ENCODE peak calls at places on chromosomes 5 and 9, in nine cellular contexts. One of them, this sample, is unnamed.

GRCh38 chr9:125446581-125447094 is 185.0 kb downstream of the GAPVD1 start:
- DNase-seq in CD4-positive, alpha-beta T cell: no peak
- DNase-seq in type B pancreatic cell: no peak
- DNase-seq in A549: no peak
- DNase-seq in astrocyte of the spinal cord: no peak
- DNase-seq in upper lobe of right lung: no peak
- DNase-seq in NB4: peak; percentile 92
- DNase-seq in CD8-positive, alpha-beta T cell: no peak
- DNase-seq in endothelial cell: no peak
- DNase-seq in this sample: no peak

GRCh38 chr9:14107495-14107894 is 206.4 kb downstream of the NFIB start:
- DNase-seq in endothelial cell: no peak
- DNase-seq in CD8-positive, alpha-beta T cell: no peak
- DNase-seq in type B pancreatic cell: no peak
- DNase-seq in upper lobe of right lung: no peak
- DNase-seq in CD4-positive, alpha-beta T cell: no peak
- DNase-seq in A549: no peak
- DNase-seq in astrocyte of the spinal cord: no peak
- DNase-seq in NB4: no peak
- DNase-seq in this sample: no peak

GRCh38 chr9:17793713-17794622 is 215.1 kb downstream of the SH3GL2 start:
- DNase-seq in CD8-positive, alpha-beta T cell: no peak
- DNase-seq in upper lobe of right lung: no peak
- DNase-seq in CD4-positive, alpha-beta T cell: no peak
- DNase-seq in type B pancreatic cell: no peak
- DNase-seq in NB4: peak; percentile 40
- DNase-seq in A549: peak; percentile 13
- DNase-seq in endothelial cell: no peak
- DNase-seq in astrocyte of the spinal cord: no peak
- DNase-seq in this sample: no peak

GRCh38 chr5:61298580-61298979 is 33.5 kb upstream of the ZSWIM6 start:
- DNase-seq in upper lobe of right lung: no peak
- DNase-seq in endothelial cell: no peak
- DNase-seq in NB4: no peak
- DNase-seq in astrocyte of the spinal cord: peak; percentile 71
- DNase-seq in type B pancreatic cell: no peak
- DNase-seq in CD4-positive, alpha-beta T cell: no peak
- DNase-seq in A549: no peak
- DNase-seq in CD8-positive, alpha-beta T cell: no peak
- DNase-seq in this sample: no peak

GRCh38 chr9:126440938-126441337 is 114.3 kb downstream of the MVB12B start:
- DNase-seq in A549: no peak
- DNase-seq in astrocyte of the spinal cord: peak; percentile 59
- DNase-seq in endothelial cell: no peak
- DNase-seq in CD8-positive, alpha-beta T cell: no peak
- DNase-seq in type B pancreatic cell: no peak
- DNase-seq in CD4-positive, alpha-beta T cell: no peak
- DNase-seq in NB4: no peak
- DNase-seq in upper lobe of right lung: no peak
- DNase-seq in this sample: no peak

GRCh38 chr9:116149844-116150243 is 3.7 kb upstream of the PAPPA start:
- DNase-seq in A549: no peak
- DNase-seq in upper lobe of right lung: no peak
- DNase-seq in type B pancreatic cell: no peak
- DNase-seq in astrocyte of the spinal cord: no peak
- DNase-seq in CD4-positive, alpha-beta T cell: no peak
- DNase-seq in NB4: peak; percentile 25
- DNase-seq in CD8-positive, alpha-beta T cell: no peak
- DNase-seq in endothelial cell: peak; percentile 60
- DNase-seq in this sample: no peak

GRCh38 chr5:173672891-173673290 is 56.4 kb upstream of the BOD1 start:
- DNase-seq in upper lobe of right lung: no peak
- DNase-seq in NB4: no peak
- DNase-seq in A549: no peak
- DNase-seq in CD8-positive, alpha-beta T cell: no peak
- DNase-seq in endothelial cell: no peak
- DNase-seq in type B pancreatic cell: no peak
- DNase-seq in astrocyte of the spinal cord: no peak
- DNase-seq in CD4-positive, alpha-beta T cell: no peak
- DNase-seq in this sample: no peak

GRCh38 chr5:150636391-150637244 is 3.8 kb upstream of the SYNPO start:
- DNase-seq in CD4-positive, alpha-beta T cell: no peak
- DNase-seq in NB4: no peak
- DNase-seq in A549: no peak
- DNase-seq in astrocyte of the spinal cord: peak; percentile 79
- DNase-seq in type B pancreatic cell: no peak
- DNase-seq in upper lobe of right lung: peak; percentile 62
- DNase-seq in endothelial cell: no peak
- DNase-seq in CD8-positive, alpha-beta T cell: no peak
- DNase-seq in this sample: no peak

GRCh38 chr9:13369426-13369825 is 89.9 kb upstream of the MPDZ start:
- DNase-seq in NB4: no peak
- DNase-seq in upper lobe of right lung: no peak
- DNase-seq in type B pancreatic cell: no peak
- DNase-seq in CD4-positive, alpha-beta T cell: no peak
- DNase-seq in endothelial cell: no peak
- DNase-seq in CD8-positive, alpha-beta T cell: no peak
- DNase-seq in astrocyte of the spinal cord: no peak
- DNase-seq in A549: no peak
- DNase-seq in this sample: no peak

GRCh38 chr9:2676466-2676865 is 40.8 kb upstream of the KCNV2 start:
- DNase-seq in CD4-positive, alpha-beta T cell: no peak
- DNase-seq in upper lobe of right lung: no peak
- DNase-seq in endothelial cell: no peak
- DNase-seq in NB4: no peak
- DNase-seq in type B pancreatic cell: no peak
- DNase-seq in CD8-positive, alpha-beta T cell: no peak
- DNase-seq in A549: no peak
- DNase-seq in astrocyte of the spinal cord: no peak
- DNase-seq in this sample: no peak

GRCh38 chr5:151063136-151063544 is 17.7 kb downstream of the TNIP1 start:
- DNase-seq in astrocyte of the spinal cord: peak; percentile 85
- DNase-seq in A549: peak; percentile 82
- DNase-seq in NB4: peak; percentile 78
- DNase-seq in type B pancreatic cell: no peak
- DNase-seq in CD8-positive, alpha-beta T cell: no peak
- DNase-seq in upper lobe of right lung: no peak
- DNase-seq in CD4-positive, alpha-beta T cell: no peak
- DNase-seq in endothelial cell: no peak
- DNase-seq in this sample: no peak

GRCh38 chr5:149503006-149503405 is 48.2 kb downstream of the CSNK1A1 start:
- DNase-seq in NB4: no peak
- DNase-seq in CD4-positive, alpha-beta T cell: no peak
- DNase-seq in type B pancreatic cell: no peak
- DNase-seq in endothelial cell: no peak
- DNase-seq in A549: no peak
- DNase-seq in CD8-positive, alpha-beta T cell: no peak
- DNase-seq in astrocyte of the spinal cord: no peak
- DNase-seq in upper lobe of right lung: no peak
- DNase-seq in this sample: no peak

GRCh38 chr9:108150736-108151135 is 661.2 kb upstream of the KLF4 start:
- DNase-seq in CD4-positive, alpha-beta T cell: no peak
- DNase-seq in type B pancreatic cell: no peak
- DNase-seq in CD8-positive, alpha-beta T cell: no peak
- DNase-seq in NB4: no peak
- DNase-seq in endothelial cell: no peak
- DNase-seq in upper lobe of right lung: no peak
- DNase-seq in A549: no peak
- DNase-seq in astrocyte of the spinal cord: no peak
- DNase-seq in this sample: no peak

GRCh38 chr5:140035881-140036280 is 7.2 kb downstream of the NRG2 start:
- DNase-seq in upper lobe of right lung: no peak
- DNase-seq in CD8-positive, alpha-beta T cell: no peak
- DNase-seq in endothelial cell: no peak
- DNase-seq in A549: no peak
- DNase-seq in type B pancreatic cell: no peak
- DNase-seq in astrocyte of the spinal cord: no peak
- DNase-seq in CD4-positive, alpha-beta T cell: no peak
- DNase-seq in NB4: no peak
- DNase-seq in this sample: no peak

GRCh38 chr5:17258429-17258828 is 41.0 kb downstream of the BASP1 start:
- DNase-seq in upper lobe of right lung: no peak
- DNase-seq in endothelial cell: no peak
- DNase-seq in CD4-positive, alpha-beta T cell: no peak
- DNase-seq in astrocyte of the spinal cord: peak; percentile 49
- DNase-seq in type B pancreatic cell: no peak
- DNase-seq in CD8-positive, alpha-beta T cell: no peak
- DNase-seq in NB4: no peak
- DNase-seq in A549: no peak
- DNase-seq in this sample: no peak

GRCh38 chr9:83509372-83509771 is 28.8 kb downstream of the FRMD3 start:
- DNase-seq in astrocyte of the spinal cord: peak; percentile 46
- DNase-seq in type B pancreatic cell: no peak
- DNase-seq in endothelial cell: no peak
- DNase-seq in upper lobe of right lung: no peak
- DNase-seq in CD4-positive, alpha-beta T cell: no peak
- DNase-seq in A549: no peak
- DNase-seq in NB4: no peak
- DNase-seq in CD8-positive, alpha-beta T cell: no peak
- DNase-seq in this sample: no peak

GRCh38 chr9:76901801-76902200 is 4.1 kb downstream of the PRUNE2 start:
- DNase-seq in type B pancreatic cell: no peak
- DNase-seq in astrocyte of the spinal cord: no peak
- DNase-seq in NB4: no peak
- DNase-seq in A549: no peak
- DNase-seq in upper lobe of right lung: no peak
- DNase-seq in endothelial cell: no peak
- DNase-seq in CD8-positive, alpha-beta T cell: no peak
- DNase-seq in CD4-positive, alpha-beta T cell: no peak
- DNase-seq in this sample: no peak

GRCh38 chr9:129312731-129313130 is 134.7 kb upstream of the IER5L start:
- DNase-seq in upper lobe of right lung: peak; percentile 44
- DNase-seq in astrocyte of the spinal cord: no peak
- DNase-seq in CD4-positive, alpha-beta T cell: no peak
- DNase-seq in CD8-positive, alpha-beta T cell: no peak
- DNase-seq in endothelial cell: no peak
- DNase-seq in type B pancreatic cell: peak; percentile 55
- DNase-seq in NB4: no peak
- DNase-seq in A549: no peak
- DNase-seq in this sample: no peak

GRCh38 chr5:39560730-39561129 is 135.9 kb upstream of the DAB2 start:
- DNase-seq in upper lobe of right lung: no peak
- DNase-seq in NB4: no peak
- DNase-seq in A549: no peak
- DNase-seq in endothelial cell: no peak
- DNase-seq in CD4-positive, alpha-beta T cell: no peak
- DNase-seq in CD8-positive, alpha-beta T cell: no peak
- DNase-seq in astrocyte of the spinal cord: no peak
- DNase-seq in type B pancreatic cell: no peak
- DNase-seq in this sample: no peak

GRCh38 chr9:14870086-14870485 is 40.1 kb downstream of the FREM1 start:
- DNase-seq in A549: no peak
- DNase-seq in type B pancreatic cell: no peak
- DNase-seq in upper lobe of right lung: no peak
- DNase-seq in NB4: no peak
- DNase-seq in CD4-positive, alpha-beta T cell: no peak
- DNase-seq in astrocyte of the spinal cord: no peak
- DNase-seq in CD8-positive, alpha-beta T cell: no peak
- DNase-seq in endothelial cell: no peak
- DNase-seq in this sample: no peak

GRCh38 chr5:115033861-115034260 is 135.8 kb downstream of the TRIM36 start:
- DNase-seq in CD4-positive, alpha-beta T cell: no peak
- DNase-seq in CD8-positive, alpha-beta T cell: no peak
- DNase-seq in A549: no peak
- DNase-seq in upper lobe of right lung: no peak
- DNase-seq in astrocyte of the spinal cord: no peak
- DNase-seq in type B pancreatic cell: no peak
- DNase-seq in endothelial cell: peak; percentile 13
- DNase-seq in NB4: peak; percentile 67
- DNase-seq in this sample: no peak
- TF ChIP-seq CTCF in CD4-positive, alpha-beta T cell: no peak
- TF ChIP-seq CTCF in CD8-positive, alpha-beta T cell: no peak
- TF ChIP-seq CTCF in A549: no peak
- TF ChIP-seq CTCF in upper lobe of right lung: no peak
- TF ChIP-seq CTCF in astrocyte of the spinal cord: no peak
- TF ChIP-seq CTCF in type B pancreatic cell: peak; percentile 40
- TF ChIP-seq CTCF in endothelial cell: no peak
- TF ChIP-seq CTCF in NB4: peak; percentile 37
- TF ChIP-seq CTCF in this sample: no peak

DNA sequence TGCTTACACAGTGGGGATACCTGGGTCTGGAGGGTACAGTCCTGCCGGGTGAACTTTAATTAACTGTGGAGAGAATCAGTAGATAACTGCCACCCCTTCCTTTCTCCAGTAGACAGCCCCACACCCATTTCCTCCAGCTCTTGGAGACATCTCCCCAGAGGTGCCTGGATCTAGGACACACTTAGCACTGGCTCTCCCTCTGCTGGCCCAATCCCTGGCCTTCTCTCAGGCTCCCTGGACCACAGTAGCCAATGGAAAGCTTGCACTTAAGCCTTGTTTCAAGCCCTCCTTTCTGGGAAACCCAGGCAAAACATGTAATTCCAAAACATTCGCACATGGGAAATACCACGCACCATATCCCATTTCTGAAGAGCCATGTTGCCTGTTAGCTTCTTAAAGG is 169.2 kb upstream of the GAS1 start:
- DNase-seq in upper lobe of right lung: no peak
- DNase-seq in endothelial cell: no peak
- DNase-seq in NB4: no peak
- DNase-seq in astrocyte of the spinal cord: no peak
- DNase-seq in CD8-positive, alpha-beta T cell: no peak
- DNase-seq in type B pancreatic cell: no peak
- DNase-seq in CD4-positive, alpha-beta T cell: no peak
- DNase-seq in A549: no peak
- DNase-seq in this sample: no peak
- TF ChIP-seq CTCF in upper lobe of right lung: no peak
- TF ChIP-seq CTCF in endothelial cell: no peak
- TF ChIP-seq CTCF in NB4: no peak
- TF ChIP-seq CTCF in astrocyte of the spinal cord: no peak
- TF ChIP-seq CTCF in CD8-positive, alpha-beta T cell: no peak
- TF ChIP-seq CTCF in type B pancreatic cell: no peak
- TF ChIP-seq CTCF in CD4-positive, alpha-beta T cell: no peak
- TF ChIP-seq CTCF in A549: no peak
- TF ChIP-seq CTCF in this sample: no peak

GRCh38 chr9:34190996-34191892 is 12.4 kb downstream of the UBAP1 start:
- DNase-seq in CD4-positive, alpha-beta T cell: no peak
- DNase-seq in upper lobe of right lung: no peak
- DNase-seq in astrocyte of the spinal cord: peak; percentile 46
- DNase-seq in CD8-positive, alpha-beta T cell: no peak
- DNase-seq in type B pancreatic cell: peak; percentile 24
- DNase-seq in NB4: peak; percentile 33
- DNase-seq in A549: peak; percentile 30
- DNase-seq in endothelial cell: no peak
- DNase-seq in this sample: no peak
- TF ChIP-seq CTCF in CD4-positive, alpha-beta T cell: no peak
- TF ChIP-seq CTCF in upper lobe of right lung: peak; percentile 24
- TF ChIP-seq CTCF in astrocyte of the spinal cord: peak; percentile 38
- TF ChIP-seq CTCF in CD8-positive, alpha-beta T cell: no peak
- TF ChIP-seq CTCF in type B pancreatic cell: peak; percentile 56
- TF ChIP-seq CTCF in NB4: no peak
- TF ChIP-seq CTCF in A549: peak; percentile 56
- TF ChIP-seq CTCF in endothelial cell: no peak
- TF ChIP-seq CTCF in this sample: peak; percentile 75

DNA sequence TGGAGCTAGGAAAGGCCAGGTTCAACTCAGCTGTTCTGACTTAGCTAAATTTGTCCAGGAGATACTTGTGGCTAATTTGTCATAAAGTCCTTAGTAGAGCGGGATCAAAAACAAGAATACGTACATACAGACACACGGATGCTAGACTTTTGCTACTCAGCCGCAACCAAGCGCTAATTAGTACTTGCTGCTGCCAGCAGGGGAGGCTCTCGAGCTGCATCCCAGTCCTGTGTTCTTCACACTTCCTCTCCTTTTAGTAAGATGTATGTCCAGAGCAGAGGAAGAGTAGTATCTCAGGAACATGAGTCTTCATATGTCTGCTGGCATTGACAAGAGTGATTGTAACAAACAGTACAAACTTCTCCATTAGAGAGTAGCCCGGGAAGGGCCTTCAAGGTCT is 58.3 kb downstream of the CYFIP2 start:
- DNase-seq in NB4: peak; percentile 33
- DNase-seq in endothelial cell: peak; percentile 30
- DNase-seq in CD4-positive, alpha-beta T cell: no peak
- DNase-seq in upper lobe of right lung: no peak
- DNase-seq in type B pancreatic cell: no peak
- DNase-seq in A549: peak; percentile 41
- DNase-seq in CD8-positive, alpha-beta T cell: no peak
- DNase-seq in astrocyte of the spinal cord: no peak
- DNase-seq in this sample: no peak
- TF ChIP-seq CTCF in NB4: peak; percentile 30
- TF ChIP-seq CTCF in endothelial cell: peak; percentile 33
- TF ChIP-seq CTCF in CD4-positive, alpha-beta T cell: peak; percentile 23
- TF ChIP-seq CTCF in upper lobe of right lung: peak; percentile 19
- TF ChIP-seq CTCF in type B pancreatic cell: peak; percentile 57
- TF ChIP-seq CTCF in A549: peak; percentile 53
- TF ChIP-seq CTCF in CD8-positive, alpha-beta T cell: no peak
- TF ChIP-seq CTCF in astrocyte of the spinal cord: peak; percentile 42
- TF ChIP-seq CTCF in this sample: peak; percentile 65

This sample was measured in chondrocyte.